ENCODE peak calls at places on chromosome 4, in six cellular contexts. U is thoracic aorta, N is GM12864, L is body of pancreas, C is cardiac muscle cell, R is endodermal cell. Y is an unnamed sample.
A peak's percentile ranks its signal among the peaks of the same experiment; 100 is the strongest.

GRCh38 chr4:95580226-95580625 is 31.5 kb upstream of the UNC5C start:
- DNase-seq in N (no peak), L (no peak), U (no peak), C (no peak), R (peak; percentile 67), Y (no peak)

GRCh38 chr4:106565727-106566126 is 197.1 kb upstream of the GIMD1 start:
- DNase-seq in N (no peak), R (no peak), C (no peak), L (no peak), U (no peak), Y (peak; percentile 33)

GRCh38 chr4:124030038-124030638 is 633.5 kb downstream of the SPRY1 start:
- DNase-seq in C (no peak), U (no peak), L (no peak), R (no peak), N (no peak), Y (peak; percentile 27)

GRCh38 chr4:183099537-183100297 is 660 bp downstream of the WWC2 start:
- DNase-seq in L (peak; percentile 57), R (peak; percentile 92), N (no peak), U (no peak), C (no peak), Y (no peak)

GRCh38 chr4:176778063-176778462 is 14.7 kb downstream of the VEGFC start:
- DNase-seq in N (no peak), U (no peak), L (no peak), C (peak; percentile 81), R (no peak), Y (peak; percentile 60)

GRCh38 chr4:52998413-52998812 is 136.3 kb downstream of the RASL11B start:
- DNase-seq in C (no peak), U (no peak), R (no peak), L (no peak), N (no peak), Y (no peak)

GRCh38 chr4:132344924-132345828 is 803.9 kb upstream of the PCDH10 start:
- DNase-seq in C (no peak), U (no peak), R (no peak), L (no peak), N (no peak), Y (no peak)

GRCh38 chr4:7610062-7610670 is 175.4 kb upstream of the PSAPL1 start:
- DNase-seq in C (no peak), U (no peak), R (no peak), L (no peak), N (no peak), Y (no peak)

GRCh38 chr4:97912151-97912550 is 231.1 kb downstream of the STPG2 start:
- DNase-seq in N (no peak), R (no peak), U (no peak), L (no peak), C (no peak), Y (no peak)

GRCh38 chr4:125368684-125369083 is 53.9 kb downstream of the FAT4 start:
- DNase-seq in R (no peak), C (peak; percentile 88), L (no peak), U (no peak), N (no peak), Y (peak; percentile 94)

GRCh38 chr4:94216394-94216793 is 8.7 kb downstream of the SMARCAD1 start:
- DNase-seq in C (no peak), L (no peak), R (no peak), N (no peak), U (no peak), Y (no peak)

GRCh38 chr4:1086011-1086410 is 27.4 kb downstream of the RNF212 start:
- DNase-seq in C (no peak), U (no peak), N (no peak), L (no peak), R (no peak), Y (no peak)

GRCh38 chr4:54227261-54228063 is 1.6 kb upstream of the PDGFRA start:
- DNase-seq in U (no peak), L (no peak), C (peak; percentile 79), N (no peak), R (peak; percentile 86), Y (peak; percentile 83)

GRCh38 chr4:79913581-79913980 is 159.4 kb downstream of the ANTXR2 start:
- DNase-seq in N (no peak), L (no peak), C (peak; percentile 56), U (no peak), R (no peak), Y (peak; percentile 50)

GRCh38 chr4:152577708-152578421 is 42.0 kb upstream of the FBXW7 start:
- DNase-seq in N (no peak), C (no peak), R (no peak), L (no peak), U (no peak), Y (no peak)
- TF ChIP-seq CTCF in N (no peak), C (no peak), R (no peak), L (no peak), U (no peak), Y (no peak)

DNA sequence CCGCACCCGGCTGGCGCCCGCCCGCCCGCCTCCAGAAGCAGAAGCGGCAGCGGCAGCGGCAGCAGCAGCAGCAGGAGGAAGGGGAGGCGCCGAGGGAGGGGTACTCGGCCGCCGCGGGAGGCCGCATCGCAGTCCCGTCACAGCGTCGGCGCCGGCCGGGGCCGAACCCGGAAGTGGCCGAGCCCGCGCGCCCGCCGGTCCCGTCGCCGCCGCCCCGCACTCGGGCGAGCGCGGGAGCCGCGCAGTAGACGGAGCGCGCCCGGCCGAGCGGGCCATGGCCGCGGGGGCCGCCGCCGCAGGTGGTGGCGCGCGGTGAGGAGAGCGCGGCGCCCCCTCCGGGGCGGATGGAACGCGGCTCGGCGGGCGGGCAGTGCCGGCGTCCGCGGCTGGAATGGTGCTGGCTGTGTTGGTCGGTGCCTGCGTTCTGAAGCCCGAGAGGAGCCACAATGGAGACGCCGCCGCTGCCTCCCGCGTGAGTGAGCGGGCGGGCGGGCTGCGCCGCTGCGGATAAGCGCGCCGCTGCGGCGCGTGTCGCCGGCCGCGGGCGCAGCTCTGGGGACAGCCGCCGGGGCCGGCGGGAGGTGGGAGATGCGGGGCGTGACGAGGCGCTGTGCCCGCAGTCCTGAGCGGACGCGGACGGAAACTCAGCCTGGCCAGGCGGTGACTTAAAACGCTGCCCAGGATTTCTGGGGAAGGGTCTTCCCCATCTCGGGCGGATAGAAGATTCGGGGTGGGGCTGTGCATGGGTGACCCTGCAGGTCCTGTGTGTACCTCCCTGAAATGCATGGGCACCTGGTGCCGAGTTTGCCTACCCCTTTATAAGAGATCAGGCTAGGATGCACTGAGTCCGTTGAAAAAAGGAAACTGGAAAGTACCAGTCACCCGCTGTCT is at the start of gene KLHL2:
- DNase-seq in R (peak; percentile 83), U (no peak), C (peak; percentile 84), L (peak; percentile 82), N (no peak), Y (peak; percentile 67)
- H3K4me3 ChIP-seq in R (peak within 1 kb of the TSS; percentile 95), U (peak within 1 kb of the TSS; percentile 92), C (peak within 1 kb of the TSS; percentile 97), L (no peak within 1 kb of the TSS), N (peak within 1 kb of the TSS; percentile 94), Y (peak within 1 kb of the TSS; percentile 82)

GRCh38 chr4:89590102-89590501 is 246.9 kb downstream of the SNCA start:
- DNase-seq in U (no peak), N (no peak), R (peak; percentile 45), L (no peak), C (no peak), Y (no peak)

GRCh38 chr4:89586318-89586717 is 250.6 kb downstream of the SNCA start:
- DNase-seq in C (no peak), R (no peak), N (no peak), U (no peak), L (no peak), Y (no peak)

GRCh38 chr4:89588366-89588765 is 248.6 kb downstream of the SNCA start:
- DNase-seq in N (no peak), R (no peak), C (no peak), L (no peak), U (no peak), Y (no peak)

GRCh38 chr4:89587364-89587763 is 249.6 kb downstream of the SNCA start:
- DNase-seq in R (no peak), L (no peak), U (no peak), C (no peak), N (no peak), Y (no peak)

DNA sequence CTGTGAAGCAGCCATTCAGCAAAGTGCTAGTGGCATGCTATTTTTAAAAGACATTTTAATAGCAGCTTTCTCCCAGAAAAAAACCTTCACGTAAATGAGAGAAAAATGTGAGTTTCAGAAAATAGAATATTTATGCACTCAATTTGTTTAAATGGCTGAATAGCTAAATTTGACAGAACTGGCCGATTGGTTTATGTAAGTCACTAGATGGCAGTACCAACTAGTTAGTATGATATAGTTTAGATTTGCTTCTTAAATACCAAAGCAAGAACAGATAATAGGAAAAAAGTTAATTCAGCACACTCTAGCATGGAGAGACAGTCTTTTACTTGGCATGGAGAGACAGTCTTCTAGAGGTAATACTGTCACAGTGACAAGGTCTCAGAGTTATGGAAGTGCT is 250.1 kb downstream of the SNCA start:
- DNase-seq in U (no peak), N (no peak), C (peak; percentile 45), L (no peak), R (no peak), Y (peak; percentile 28)
- TF ChIP-seq CTCF in U (no peak), N (no peak), C (peak; percentile 30), L (no peak), R (peak; percentile 61), Y (no peak)

DNA sequence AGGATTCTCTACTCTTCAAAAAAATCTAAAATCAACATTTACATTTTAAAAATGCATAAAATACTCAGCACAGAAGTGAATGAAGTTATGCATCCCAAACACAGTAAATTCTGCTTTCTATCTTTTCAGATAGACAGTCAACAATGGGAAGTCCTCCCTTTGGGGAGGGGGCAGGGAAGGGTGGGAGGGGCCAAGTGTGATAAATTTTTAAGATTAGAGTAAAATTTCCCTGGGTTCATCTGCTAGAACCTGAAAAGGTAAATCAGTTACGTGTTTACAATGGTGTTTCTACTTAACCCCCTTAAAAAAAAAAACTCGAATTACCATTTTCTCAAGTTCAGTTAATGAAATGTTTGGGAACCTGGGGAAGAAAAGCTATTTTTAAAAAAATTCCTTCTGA is 9.2 kb downstream of the PITX2 start:
- DNase-seq in U (no peak), N (no peak), R (peak; percentile 66), C (no peak), L (no peak), Y (no peak)
- H3K4me3 ChIP-seq in U (no peak overlapping the region), N (no peak overlapping the region), R (peak overlapping the region; percentile 90), C (no peak overlapping the region), L (no peak overlapping the region), Y (no peak overlapping the region)

DNA sequence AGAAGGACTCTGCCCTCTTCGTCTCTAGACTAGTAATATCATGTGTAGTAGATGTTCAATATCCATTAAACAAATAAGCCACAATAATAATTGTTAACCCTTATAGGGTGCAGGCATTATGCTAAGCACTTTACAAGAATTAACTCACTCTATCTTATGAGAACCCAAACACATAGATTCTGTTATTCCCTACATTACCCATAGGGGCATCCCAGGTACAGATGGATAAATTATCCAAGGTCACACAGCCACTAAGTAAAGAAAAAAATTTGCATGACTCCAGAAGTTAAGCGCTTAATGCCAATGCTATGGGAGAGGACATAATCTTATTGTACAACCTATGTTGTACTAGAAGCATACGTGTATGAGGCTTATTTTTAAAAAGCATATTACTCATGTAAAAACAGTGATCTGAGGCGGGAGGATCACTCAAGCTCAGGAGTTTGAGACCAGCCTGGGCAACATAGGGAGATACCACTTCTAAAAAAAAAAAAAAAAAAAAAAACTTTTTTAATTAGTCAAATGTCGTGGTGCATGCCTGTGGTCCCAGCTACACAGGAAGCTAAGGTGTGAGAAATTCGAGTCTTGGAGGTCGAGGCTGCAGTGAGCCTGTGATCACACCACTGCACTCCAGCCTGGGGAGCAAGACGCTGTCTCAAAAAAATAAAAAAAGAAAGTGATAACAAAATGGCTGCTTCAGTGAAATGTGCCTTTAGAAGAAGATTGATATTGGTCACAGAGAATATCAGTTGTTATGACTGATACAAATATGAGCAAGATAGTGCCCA is 13.6 kb downstream of the LDB2 start:
- DNase-seq in L (no peak), U (no peak), C (no peak), R (no peak), N (no peak), Y (no peak)
- TF ChIP-seq CTCF in L (no peak), U (no peak), C (no peak), R (peak; percentile 70), N (no peak), Y (no peak)